ENCODE peak calls at places on chromosomes 16 and 17, in ten cellular contexts. A, L, Y, K, Z, I, F, O, T and C are unnamed samples.

GRCh38 chr17:7932949-7933348 is 943 bp downstream of the CNTROB start:
- DNase-seq in Z (peak), O (no peak), T (no peak), A (no peak), L (peak), I (peak), K (peak), Y (no peak), F (no peak), C (no peak)

GRCh38 chr16:67666032-67666537 is 465 bp downstream of the ENKD1 start:
- DNase-seq in L (no peak), Z (no peak), T (no peak), A (no peak), Y (no peak), O (no peak), F (no peak), I (peak), K (peak), C (no peak)

GRCh38 chr16:80986557-80986956 is 20.1 kb downstream of the CMC2 start:
- DNase-seq in F (no peak), T (no peak), Y (no peak), A (no peak), Z (no peak), L (no peak), K (no peak), O (no peak), I (no peak), C (no peak)

GRCh38 chr16:79973320-79973719 is 372.8 kb upstream of the MAF start:
- DNase-seq in L (no peak), K (no peak), T (no peak), F (no peak), O (no peak), Z (no peak), Y (no peak), I (no peak), A (no peak), C (no peak)

GRCh38 chr17:42289863-42290165 is 1.5 kb downstream of the STAT5A start:
- DNase-seq in Z (no peak), F (no peak), L (no peak), T (peak), I (no peak), Y (no peak), A (no peak), O (no peak), K (no peak), C (peak)

GRCh38 chr16:88817785-88818609 is 6.3 kb upstream of the APRT start:
- DNase-seq in K (no peak), Y (no peak), L (no peak), T (no peak), Z (no peak), O (no peak), A (peak), F (no peak), I (no peak), C (no peak)

GRCh38 chr16:88406096-88407041 is 23.6 kb downstream of the ZNF469 start:
- DNase-seq in F (no peak), A (no peak), O (no peak), T (no peak), L (no peak), I (no peak), K (no peak), Z (no peak), Y (no peak), C (no peak)

GRCh38 chr16:85613609-85614337 is 651 bp downstream of the GSE1 start:
- DNase-seq in O (no peak), Y (no peak), L (peak), F (peak), A (no peak), Z (no peak), T (no peak), K (peak), I (peak), C (no peak)

GRCh38 chr16:48911700-48912099 is 301.7 kb upstream of the N4BP1 start:
- DNase-seq in I (no peak), Z (no peak), F (no peak), K (no peak), T (no peak), A (no peak), L (no peak), Y (no peak), O (no peak), C (no peak)

GRCh38 chr17:48729335-48730239 is 1.0 kb upstream of the HOXB13 start:
- DNase-seq in A (no peak), O (no peak), K (no peak), I (no peak), L (no peak), T (no peak), Y (no peak), F (no peak), Z (no peak), C (no peak)

GRCh38 chr17:28948873-28949184 is 2.5 kb downstream of the PHF12 start:
- DNase-seq in A (no peak), Y (no peak), Z (no peak), L (no peak), K (peak), F (no peak), O (no peak), I (no peak), T (no peak), C (no peak)

GRCh38 chr16:25138130-25138529 is 26.6 kb downstream of the LCMT1 start:
- DNase-seq in K (no peak), T (no peak), Y (no peak), L (no peak), O (no peak), I (no peak), Z (no peak), A (no peak), F (no peak), C (no peak)

GRCh38 chr17:47708864-47709541 is 15.0 kb downstream of the TBKBP1 start:
- DNase-seq in F (no peak), Y (no peak), T (no peak), K (no peak), L (no peak), O (no peak), Z (no peak), A (no peak), I (no peak), C (no peak)

GRCh38 chr17:73158133-73158532 is 6.7 kb upstream of the SSTR2 start:
- DNase-seq in Y (no peak), I (no peak), K (no peak), L (no peak), T (no peak), F (no peak), A (no peak), O (no peak), Z (no peak), C (no peak)

GRCh38 chr17:352421-353212 is at the start of gene RPH3AL:
- DNase-seq in L (peak), F (no peak), T (no peak), Y (no peak), O (no peak), Z (no peak), I (no peak), A (no peak), K (peak), C (no peak)

GRCh38 chr17:80968602-80969029 is 23.0 kb upstream of the CHMP6 start:
- DNase-seq in K (no peak), Z (no peak), F (peak), Y (no peak), T (no peak), O (no peak), L (peak), I (no peak), A (no peak), C (no peak)

GRCh38 chr17:75159196-75160031 is 5.1 kb upstream of the JPT1 start:
- DNase-seq in Y (no peak), O (no peak), K (no peak), T (no peak), L (no peak), I (no peak), A (no peak), Z (no peak), F (no peak), C (no peak)

GRCh38 chr17:8489841-8490240 is 54.2 kb downstream of the NDEL1 start:
- DNase-seq in I (no peak), Y (no peak), T (no peak), O (no peak), L (no peak), K (no peak), F (no peak), A (no peak), Z (no peak), C (no peak)

GRCh38 chr17:75854111-75854748 is 905 bp downstream of the WBP2 start:
- DNase-seq in O (no peak), A (no peak), T (no peak), L (peak), F (no peak), K (peak), I (peak), Z (no peak), Y (no peak), C (no peak)

GRCh38 chr16:12344577-12345343 is 368.2 kb downstream of the SNX29 start:
- DNase-seq in K (no peak), Y (no peak), T (no peak), F (no peak), I (no peak), O (no peak), L (no peak), Z (no peak), A (no peak), C (no peak)

GRCh38 chr16:85171809-85172464 is 59.7 kb upstream of the CIBAR2 start:
- DNase-seq in F (no peak), Y (no peak), A (no peak), Z (no peak), O (no peak), T (no peak), I (no peak), L (no peak), K (no peak), C (no peak)

GRCh38 chr17:7992924-7993323 is 9.5 kb upstream of the GUCY2D start:
- DNase-seq in F (no peak), Z (peak), A (no peak), I (no peak), Y (no peak), K (no peak), O (no peak), L (no peak), T (no peak), C (no peak)

GRCh38 chr17:83116783-83117555 is 37.6 kb downstream of the METRNL start:
- DNase-seq in Y (no peak), T (no peak), F (no peak), O (no peak), I (peak), K (no peak), L (no peak), A (no peak), Z (no peak), C (no peak)

GRCh38 chr17:1533649-1534325 is 17.4 kb upstream of the INPP5K start:
- DNase-seq in O (no peak), F (peak), L (no peak), A (no peak), K (no peak), T (no peak), Z (no peak), Y (no peak), I (peak), C (no peak)

GRCh38 chr16:75329933-75330332 is 78.5 kb upstream of the BCAR1 start:
- DNase-seq in O (no peak), K (no peak), Y (no peak), I (no peak), T (no peak), L (no peak), Z (no peak), A (no peak), F (no peak), C (no peak)

GRCh38 chr16:77385481-77385880 is 49.4 kb downstream of the ADAMTS18 start:
- DNase-seq in I (no peak), K (no peak), T (no peak), Y (no peak), F (no peak), L (no peak), O (no peak), Z (no peak), A (no peak), C (no peak)

GRCh38 chr17:38749222-38750043 is 1.3 kb upstream of the PCGF2 start:
- DNase-seq in T (peak), L (peak), O (no peak), Z (no peak), Y (no peak), A (no peak), K (peak), I (peak), F (no peak), C (no peak)

GRCh38 chr16:24036614-24037013 is 200.8 kb downstream of the PRKCB start:
- DNase-seq in A (no peak), F (no peak), Z (peak), O (no peak), T (peak), L (no peak), I (no peak), Y (no peak), K (peak), C (no peak)

GRCh38 chr17:82407255-82407654 is 10.9 kb upstream of the HEXD start:
- DNase-seq in I (no peak), F (no peak), K (no peak), Z (no peak), O (no peak), A (no peak), T (no peak), Y (no peak), L (no peak), C (no peak)

GRCh38 chr17:66747561-66748275 is 87.2 kb upstream of the CACNG5 start:
- DNase-seq in L (no peak), Z (no peak), O (no peak), F (no peak), K (peak), A (peak), Y (no peak), T (no peak), I (peak), C (no peak)

GRCh38 chr16:46908540-46909372 is 24.6 kb downstream of the GPT2 start:
- DNase-seq in L (peak), O (peak), Y (no peak), I (no peak), F (no peak), Z (peak), A (peak), T (peak), K (peak), C (peak)

GRCh38 chr16:12158428-12158827 is 181.9 kb downstream of the SNX29 start:
- DNase-seq in L (no peak), Y (no peak), O (no peak), T (no peak), Z (no peak), F (no peak), A (no peak), I (no peak), K (no peak), C (no peak)

GRCh38 chr17:77708936-77709335 is 249.6 kb upstream of the TNRC6C start:
- DNase-seq in A (no peak), F (no peak), T (no peak), Y (no peak), Z (no peak), L (no peak), K (no peak), O (no peak), I (no peak), C (no peak)

GRCh38 chr17:34135841-34136240 is 119.2 kb upstream of the CCL2 start:
- DNase-seq in T (no peak), A (no peak), Z (no peak), L (no peak), O (no peak), F (no peak), Y (no peak), I (no peak), K (no peak), C (no peak)

GRCh38 chr16:12580809-12581208 is 222.9 kb downstream of the CPPED1 start:
- DNase-seq in O (no peak), K (no peak), I (no peak), A (no peak), T (no peak), F (no peak), Y (no peak), L (no peak), Z (no peak), C (no peak)

GRCh38 chr17:5500804-5501391 is 14.5 kb downstream of the MIS12 start:
- DNase-seq in A (peak), O (peak), F (peak), I (peak), L (peak), T (peak), Z (no peak), K (peak), Y (no peak), C (peak)

GRCh38 chr16:71460246-71460645 is 1.8 kb downstream of the ZNF23 start:
- DNase-seq in Z (no peak), L (no peak), O (no peak), T (no peak), F (no peak), A (peak), Y (no peak), K (no peak), I (no peak), C (no peak)

GRCh38 chr16:56708821-56709685 is 20.9 kb upstream of the NUP93 start:
- DNase-seq in A (no peak), K (no peak), T (no peak), I (no peak), O (no peak), Z (no peak), Y (no peak), L (no peak), F (no peak), C (no peak)
- H3K4me3 ChIP-seq in A (no peak), K (no peak), T (peak), I (no peak), O (peak), Z (no peak), Y (peak), L (no peak), F (no peak), C (peak)

GRCh38 chr16:66250686-66251405 is 115.6 kb upstream of the CDH5 start:
- DNase-seq in I (no peak), L (peak), K (no peak), T (no peak), Z (no peak), O (no peak), Y (no peak), A (no peak), F (no peak), C (no peak)

GRCh38 chr16:66254106-66254505 is 112.4 kb upstream of the CDH5 start:
- DNase-seq in K (no peak), Z (no peak), Y (no peak), T (no peak), I (no peak), L (no peak), A (no peak), F (no peak), O (no peak), C (no peak)

GRCh38 chr16:66248096-66248495 is 118.4 kb upstream of the CDH5 start:
- DNase-seq in K (no peak), Z (no peak), I (no peak), O (no peak), T (no peak), L (peak), F (no peak), Y (no peak), A (no peak), C (no peak)

GRCh38 chr16:66254751-66255150 is 111.7 kb upstream of the CDH5 start:
- DNase-seq in Y (no peak), F (no peak), K (no peak), I (no peak), O (no peak), Z (no peak), L (no peak), A (no peak), T (no peak), C (no peak)

DNA sequence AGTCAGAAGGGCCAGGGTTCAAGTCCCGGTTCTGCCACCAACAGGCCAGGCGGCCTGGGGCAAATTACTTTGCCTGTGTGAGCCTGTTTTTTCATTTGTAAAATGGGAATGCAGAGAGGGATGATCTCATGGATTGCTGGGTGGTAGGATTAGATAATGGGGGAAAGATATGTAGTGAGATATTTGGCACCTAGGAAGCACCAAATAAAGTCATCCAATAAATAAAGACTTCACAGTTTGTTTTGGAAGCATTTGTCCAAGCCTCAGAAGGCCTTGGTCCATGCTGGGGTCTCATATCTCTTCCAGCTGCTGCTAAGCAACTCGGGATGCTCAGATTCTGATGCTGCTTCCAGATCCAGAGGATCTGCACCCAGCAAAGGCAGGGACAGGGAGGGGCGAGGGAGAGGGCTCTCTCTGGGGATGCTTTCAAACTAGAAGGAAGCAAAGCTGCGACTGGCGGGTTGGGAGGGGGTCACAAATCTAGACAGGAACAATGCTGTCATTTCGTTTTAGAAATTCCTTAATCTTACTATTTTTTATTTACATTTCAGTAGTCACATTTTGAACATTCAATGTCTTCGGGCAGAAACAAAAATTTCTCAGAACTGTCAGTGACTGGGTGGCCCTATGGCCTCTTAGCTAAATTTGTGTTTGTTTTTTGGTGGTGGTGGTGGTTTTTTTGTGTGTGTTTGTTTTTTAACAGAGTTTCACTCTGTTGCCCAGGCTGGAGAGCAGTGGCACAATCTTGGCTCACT is 114.9 kb upstream of the CDH5 start:
- DNase-seq in T (no peak), F (no peak), O (no peak), L (no peak), K (no peak), Z (no peak), I (no peak), Y (no peak), A (no peak), C (no peak)
- H3K4me3 ChIP-seq in T (no peak), F (no peak), O (no peak), L (no peak), K (no peak), Z (no peak), I (no peak), Y (no peak), A (no peak), C (no peak)

DNA sequence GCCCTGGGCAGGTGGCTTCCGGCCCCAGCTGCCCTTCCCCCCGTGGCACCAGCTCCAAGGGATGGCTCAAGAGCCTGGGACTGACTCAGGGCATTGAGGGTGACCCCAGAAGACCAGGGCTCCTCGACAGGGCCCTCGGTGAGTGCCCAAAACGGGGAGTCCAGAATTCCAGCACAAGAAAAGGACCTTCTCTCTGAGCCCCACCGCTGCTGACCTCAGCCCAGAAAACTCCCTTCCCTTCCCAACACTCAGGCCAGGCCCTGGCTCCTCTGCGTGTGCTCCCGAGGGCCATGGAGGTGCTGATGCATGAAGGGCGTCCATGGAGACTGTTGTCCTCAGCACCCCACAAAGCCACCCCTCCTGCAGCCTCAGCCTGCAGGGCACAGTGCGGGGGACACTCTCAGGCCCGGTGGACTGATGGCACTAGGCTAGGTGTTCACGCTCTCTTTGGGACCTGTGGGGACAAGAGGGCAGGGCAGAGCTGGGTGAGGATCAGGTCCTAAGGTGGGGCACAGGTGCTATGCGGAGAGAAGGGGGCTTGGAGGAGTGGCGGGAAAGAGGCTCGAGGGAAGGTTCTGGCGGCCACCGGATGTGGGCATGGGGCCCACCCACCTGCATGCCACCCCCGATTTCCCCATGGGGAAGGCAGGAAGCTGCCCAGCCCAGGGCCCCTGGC is 4.3 kb upstream of the TSPOAP1 start:
- DNase-seq in I (no peak), A (no peak), O (no peak), Y (no peak), L (no peak), K (no peak), T (peak), F (no peak), Z (peak), C (no peak)
- H3K4me3 ChIP-seq in I (peak), A (no peak), O (peak), Y (peak), L (peak), K (no peak), T (peak), F (peak), Z (peak), C (peak)

GRCh38 chr17:30599424-30600061 is 122.3 kb downstream of the GOSR1 start:
- DNase-seq in L (no peak), T (no peak), Z (peak), K (no peak), Y (no peak), F (no peak), O (no peak), I (no peak), A (no peak), C (no peak)

GRCh38 chr17:30600830-30601494 is 123.8 kb downstream of the GOSR1 start:
- DNase-seq in I (no peak), K (peak), F (no peak), Y (no peak), O (no peak), A (no peak), L (peak), T (peak), Z (peak), C (peak)

GRCh38 chr17:30605523-30605922 is 128.3 kb downstream of the GOSR1 start:
- DNase-seq in O (no peak), I (no peak), Y (no peak), F (no peak), T (no peak), A (no peak), Z (no peak), K (no peak), L (no peak), C (no peak)

GRCh38 chr17:30600062-30600829 is 123.0 kb downstream of the GOSR1 start:
- DNase-seq in L (peak), Z (peak), A (no peak), Y (peak), K (peak), O (peak), I (peak), T (peak), F (peak), C (peak)

DNA sequence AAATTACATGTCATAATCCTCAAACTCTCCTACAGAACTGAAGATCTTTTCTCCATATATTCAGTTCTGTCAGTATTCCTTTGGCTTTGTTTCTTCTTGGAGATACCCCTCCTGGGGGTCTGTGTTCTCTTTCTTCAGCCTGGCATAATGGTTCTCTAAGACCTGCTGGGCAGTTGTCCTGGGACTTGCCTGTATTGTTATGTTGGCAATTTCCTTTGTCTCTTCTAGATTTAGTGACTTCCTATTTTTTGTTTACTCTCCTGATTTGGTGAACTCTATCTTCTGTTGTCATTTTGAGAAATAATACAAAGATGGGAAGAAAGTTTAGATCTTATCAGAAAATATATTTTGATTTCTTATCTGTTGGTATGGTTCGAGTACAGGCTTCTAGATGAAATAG is 127.8 kb downstream of the GOSR1 start:
- DNase-seq in Z (no peak), I (no peak), A (no peak), O (no peak), L (no peak), T (no peak), Y (no peak), K (no peak), F (no peak), C (no peak)
- H3K4me3 ChIP-seq in Z (no peak), I (no peak), A (no peak), O (no peak), L (no peak), T (no peak), Y (no peak), K (no peak), F (no peak), C (no peak)